ENCODE peak calls at places on chromosomes 2 and 18, in eight cellular contexts. K is lung, A is AG04449, R is transverse colon, S is mesothelial cell of epicardium, T is ovary, O is AG04450, I is hepatocyte. H is an unnamed sample.

GRCh38 chr2:129253461-129253812 is 726.0 kb upstream of the RAB6C start:
- DNase-seq in K (no peak), A (no peak), R (no peak), S (no peak), T (no peak), O (no peak), I (peak), H (no peak)

GRCh38 chr2:84918430-84918829 is 13.0 kb downstream of the TMSB10 start:
- DNase-seq in K (no peak), A (no peak), R (no peak), S (no peak), T (no peak), O (no peak), I (no peak), H (no peak)

GRCh38 chr2:149860276-149860921 is 272.8 kb upstream of the MMADHC start:
- DNase-seq in K (no peak), A (peak), R (no peak), S (no peak), T (no peak), O (peak), I (no peak), H (no peak)

GRCh38 chr2:109736177-109736827 is 57.8 kb upstream of the RGPD5 start:
- DNase-seq in K (peak), A (peak), R (peak), S (no peak), T (peak), O (peak), I (peak), H (peak)

GRCh38 chr2:191066281-191067233 is 52.6 kb upstream of the STAT1 start:
- DNase-seq in K (no peak), A (no peak), R (no peak), S (no peak), T (no peak), O (no peak), I (no peak), H (no peak)

GRCh38 chr2:96267159-96267971 is 1.3 kb downstream of the CIAO1 start:
- DNase-seq in K (no peak), A (no peak), R (peak), S (no peak), T (peak), O (no peak), I (peak), H (no peak)

GRCh38 chr2:177056540-177056939 is 156.1 kb upstream of the HNRNPA3 start:
- DNase-seq in K (no peak), A (no peak), R (no peak), S (no peak), T (no peak), O (no peak), I (no peak), H (no peak)

GRCh38 chr2:233349005-233349998 is 5.0 kb upstream of the DGKD start:
- DNase-seq in K (no peak), A (no peak), R (peak), S (no peak), T (peak), O (no peak), I (peak), H (no peak)

GRCh38 chr18:32368170-32368569 is 102.5 kb downstream of the GAREM1 start:
- DNase-seq in K (no peak), A (no peak), R (no peak), S (no peak), T (no peak), O (no peak), I (no peak), H (no peak)

GRCh38 chr2:176106636-176107539 is at the start of gene HOXD11:
- DNase-seq in K (no peak), A (no peak), R (peak), S (no peak), T (no peak), O (no peak), I (no peak), H (no peak)

GRCh38 chr2:74374509-74375205 is 5.5 kb downstream of the DCTN1 start:
- DNase-seq in K (peak), A (no peak), R (peak), S (peak), T (no peak), O (peak), I (peak), H (no peak)

GRCh38 chr18:46755315-46756171 is 1.3 kb downstream of the ST8SIA5 start:
- DNase-seq in K (no peak), A (no peak), R (no peak), S (no peak), T (no peak), O (no peak), I (no peak), H (peak)

GRCh38 chr18:74029161-74029560 is 118.5 kb downstream of the FBXO15 start:
- DNase-seq in K (no peak), A (no peak), R (no peak), S (no peak), T (no peak), O (no peak), I (no peak), H (no peak)

GRCh38 chr2:234951386-234952269 is at the start of gene SH3BP4:
- DNase-seq in K (peak), A (no peak), R (peak), S (peak), T (peak), O (no peak), I (peak), H (peak)

GRCh38 chr2:147327636-147328035 is 517.2 kb upstream of the ACVR2A start:
- DNase-seq in K (no peak), A (no peak), R (no peak), S (no peak), T (no peak), O (no peak), I (no peak), H (no peak)

GRCh38 chr2:181570833-181571661 is 85.9 kb downstream of the CERKL start:
- DNase-seq in K (no peak), A (no peak), R (no peak), S (no peak), T (no peak), O (no peak), I (no peak), H (no peak)

GRCh38 chr2:143428700-143429099 is 299.5 kb downstream of the ARHGAP15 start:
- DNase-seq in K (no peak), A (no peak), R (no peak), S (no peak), T (no peak), O (no peak), I (no peak), H (no peak)

GRCh38 chr2:196925768-196926561 is 542 bp downstream of the PGAP1 start:
- DNase-seq in K (peak), A (no peak), R (peak), S (no peak), T (peak), O (no peak), I (peak), H (no peak)

GRCh38 chr2:177666408-177666807 is 273.8 kb downstream of the AGPS start:
- DNase-seq in K (no peak), A (no peak), R (no peak), S (no peak), T (no peak), O (no peak), I (no peak), H (no peak)

GRCh38 chr2:184359379-184359778 is 238.9 kb upstream of the ZNF804A start:
- DNase-seq in K (no peak), A (no peak), R (no peak), S (no peak), T (no peak), O (no peak), I (no peak), H (no peak)

GRCh38 chr18:24811963-24812681 is 351.7 kb downstream of the HRH4 start:
- DNase-seq in K (no peak), A (no peak), R (peak), S (no peak), T (no peak), O (no peak), I (peak), H (no peak)

GRCh38 chr18:46213295-46213694 is 109.1 kb downstream of the HAUS1 start:
- DNase-seq in K (no peak), A (no peak), R (no peak), S (no peak), T (no peak), O (no peak), I (no peak), H (no peak)

GRCh38 chr2:98483257-98483861 is 38.7 kb downstream of the INPP4A start:
- DNase-seq in K (no peak), A (no peak), R (no peak), S (no peak), T (no peak), O (no peak), I (no peak), H (no peak)

GRCh38 chr2:237868631-237869356 is 9.4 kb downstream of the RAMP1 start:
- DNase-seq in K (no peak), A (no peak), R (no peak), S (no peak), T (no peak), O (no peak), I (no peak), H (no peak)

GRCh38 chr2:130353291-130354134 is 2.3 kb upstream of the PTPN18 start:
- DNase-seq in K (peak), A (no peak), R (no peak), S (no peak), T (no peak), O (no peak), I (no peak), H (peak)

GRCh38 chr2:204795156-204795555 is 249.9 kb downstream of the PARD3B start:
- DNase-seq in K (no peak), A (no peak), R (no peak), S (no peak), T (no peak), O (no peak), I (no peak), H (no peak)

GRCh38 chr2:235711527-235711926 is 217.7 kb downstream of the AGAP1 start:
- DNase-seq in K (no peak), A (no peak), R (no peak), S (no peak), T (no peak), O (no peak), I (no peak), H (no peak)

GRCh38 chr2:99697811-99698568 is 208.2 kb upstream of the REV1 start:
- DNase-seq in K (peak), A (peak), R (no peak), S (no peak), T (peak), O (peak), I (no peak), H (no peak)

GRCh38 chr2:173187911-173188788 is 112.5 kb downstream of the MAP3K20 start:
- DNase-seq in K (no peak), A (no peak), R (no peak), S (no peak), T (no peak), O (no peak), I (no peak), H (no peak)

GRCh38 chr2:12430036-12430795 is 286.5 kb upstream of the TRIB2 start:
- DNase-seq in K (no peak), A (peak), R (no peak), S (no peak), T (no peak), O (no peak), I (no peak), H (no peak)

GRCh38 chr2:101040761-101041160 is 38.7 kb downstream of the RPL31 start:
- DNase-seq in K (no peak), A (no peak), R (no peak), S (no peak), T (no peak), O (no peak), I (no peak), H (peak)

GRCh38 chr2:30737326-30737610 is 70.0 kb downstream of the CAPN13 start:
- DNase-seq in K (no peak), A (no peak), R (no peak), S (no peak), T (no peak), O (no peak), I (no peak), H (no peak)

GRCh38 chr2:169358016-169358415 is 4.3 kb downstream of the LRP2 start:
- DNase-seq in K (no peak), A (no peak), R (no peak), S (no peak), T (no peak), O (no peak), I (no peak), H (no peak)

GRCh38 chr2:45177870-45178269 is 168.6 kb upstream of the SIX2 start:
- DNase-seq in K (no peak), A (peak), R (no peak), S (no peak), T (no peak), O (peak), I (no peak), H (no peak)

GRCh38 chr2:111975819-111976218 is 77.4 kb downstream of the MERTK start:
- DNase-seq in K (no peak), A (no peak), R (no peak), S (no peak), T (no peak), O (no peak), I (no peak), H (no peak)

GRCh38 chr18:54090856-54091255 is 133.6 kb downstream of the MBD2 start:
- DNase-seq in K (no peak), A (no peak), R (no peak), S (no peak), T (no peak), O (no peak), I (no peak), H (no peak)

GRCh38 chr2:227862227-227862740 is 9.1 kb upstream of the DAW1 start:
- DNase-seq in K (no peak), A (no peak), R (peak), S (no peak), T (no peak), O (no peak), I (peak), H (no peak)

GRCh38 chr2:127084611-127085031 is 22.3 kb downstream of the BIN1 start:
- DNase-seq in K (no peak), A (no peak), R (no peak), S (no peak), T (no peak), O (no peak), I (peak), H (no peak)

GRCh38 chr18:2963048-2963447 is 49.9 kb downstream of the LPIN2 start:
- DNase-seq in K (no peak), A (no peak), R (no peak), S (no peak), T (no peak), O (no peak), I (no peak), H (no peak)

GRCh38 chr2:18961991-18962421 is 372.6 kb upstream of the NT5C1B start:
- DNase-seq in K (no peak), A (no peak), R (no peak), S (no peak), T (no peak), O (no peak), I (no peak), H (no peak)
- TF ChIP-seq CTCF in K (no peak), A (no peak), R (no peak), S (no peak), T (no peak), O (no peak), I (no peak), H (no peak)

GRCh38 chr18:9683418-9684396 is 24.4 kb upstream of the RAB31 start:
- DNase-seq in K (no peak), A (no peak), R (no peak), S (no peak), T (peak), O (no peak), I (no peak), H (no peak)
- TF ChIP-seq CTCF in K (peak), A (peak), R (no peak), S (no peak), T (peak), O (peak), I (peak), H (peak)

DNA sequence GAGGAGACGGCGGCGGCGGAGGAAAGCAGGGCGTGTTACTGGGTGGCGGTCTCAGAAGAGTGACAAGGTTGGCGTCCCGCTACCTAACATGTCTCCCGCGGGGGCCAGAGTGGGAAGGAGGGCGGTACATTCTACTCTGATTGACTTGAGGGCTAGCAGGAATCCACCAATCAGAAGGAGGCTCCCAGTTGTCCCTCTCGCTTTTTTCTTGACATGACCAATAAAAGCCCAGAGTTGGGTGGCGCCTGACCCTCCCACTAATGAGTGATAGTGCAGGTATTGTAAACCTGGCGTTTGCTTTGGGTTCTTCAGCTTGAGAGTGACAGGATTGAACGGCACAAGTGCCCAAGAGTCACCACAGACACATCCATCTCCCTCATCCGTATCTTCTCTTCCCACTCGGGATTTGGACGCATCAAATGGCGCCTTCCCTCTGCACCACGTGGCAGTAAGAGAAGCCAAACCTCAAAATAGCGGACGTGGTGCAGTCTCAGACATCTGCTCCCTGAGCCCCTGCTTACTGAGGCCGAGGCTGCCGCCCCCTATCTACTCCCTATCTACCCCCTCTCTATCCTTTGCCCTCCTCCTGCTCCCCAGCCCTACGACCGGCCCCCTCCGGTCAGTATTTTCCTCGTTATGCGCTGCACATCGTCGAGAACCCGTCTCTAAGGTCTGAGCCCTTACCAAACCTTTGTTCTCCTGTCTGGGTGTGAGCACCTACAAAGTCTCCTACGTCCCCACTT is 746 bp upstream of the FAM161A start:
- DNase-seq in K (peak), A (peak), R (peak), S (peak), T (peak), O (peak), I (peak), H (peak)
- TF ChIP-seq CTCF in K (no peak), A (no peak), R (no peak), S (no peak), T (no peak), O (no peak), I (peak), H (no peak)

DNA sequence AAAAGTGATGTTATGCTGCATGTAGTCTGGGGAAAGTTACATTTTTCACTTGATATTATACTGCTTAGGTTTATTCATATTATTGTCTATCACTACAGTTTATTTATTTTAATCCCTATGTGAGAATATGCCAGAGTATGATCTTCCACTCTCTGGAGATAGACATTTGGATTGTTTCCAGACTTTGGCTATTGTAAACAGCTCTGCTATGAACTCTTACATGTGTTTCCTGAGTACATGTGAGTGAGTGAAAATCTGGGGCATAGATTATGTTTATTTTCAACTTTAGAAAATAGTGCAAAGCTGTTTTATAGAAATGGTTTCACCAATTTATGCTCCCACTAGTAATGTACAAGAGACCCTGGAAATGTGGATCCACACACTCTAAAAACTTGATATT is 49.0 kb upstream of the EPAS1 start:
- DNase-seq in K (no peak), A (no peak), R (no peak), S (no peak), T (no peak), O (no peak), I (no peak), H (no peak)
- TF ChIP-seq CTCF in K (no peak), A (no peak), R (no peak), S (no peak), T (no peak), O (no peak), I (no peak), H (no peak)